ENCODE peak calls at places on chromosomes 4 and X, in seven cellular contexts. One of them, this sample, is unnamed. For H3K9me3, the result is how much of the 10 kb centered on the place peaks cover.

GRCh38 chr4:97073194-97073593 is 1070.1 kb downstream of the STPG2 start:
- DNase-seq in pancreas: no peak
- DNase-seq in tibial artery: no peak
- DNase-seq in MM.1S: no peak
- DNase-seq in A673: no peak
- DNase-seq in ascending aorta: no peak
- DNase-seq in IMR-90: no peak
- DNase-seq in this sample: no peak

GRCh38 chr4:61528595-61528994 is 328.5 kb downstream of the ADGRL3 start:
- DNase-seq in pancreas: no peak
- DNase-seq in tibial artery: no peak
- DNase-seq in MM.1S: no peak
- DNase-seq in A673: no peak
- DNase-seq in ascending aorta: no peak
- DNase-seq in IMR-90: no peak
- DNase-seq in this sample: no peak

GRCh38 chr4:148443550-148444295 is 1.5 kb upstream of the NR3C2 start:
- DNase-seq in pancreas: peak
- DNase-seq in tibial artery: peak
- DNase-seq in MM.1S: peak
- DNase-seq in A673: peak
- DNase-seq in ascending aorta: peak
- DNase-seq in IMR-90: no peak
- DNase-seq in this sample: peak

GRCh38 chr4:104677122-104677521 is 182.4 kb upstream of the CXXC4 start:
- DNase-seq in pancreas: no peak
- DNase-seq in tibial artery: no peak
- DNase-seq in MM.1S: no peak
- DNase-seq in A673: peak
- DNase-seq in ascending aorta: no peak
- DNase-seq in IMR-90: no peak
- DNase-seq in this sample: no peak

GRCh38 chrX:10190367-10190766 is 33.6 kb downstream of the CLCN4 start:
- DNase-seq in pancreas: no peak
- DNase-seq in tibial artery: peak
- DNase-seq in MM.1S: peak
- DNase-seq in A673: peak
- DNase-seq in ascending aorta: peak
- DNase-seq in IMR-90: peak
- DNase-seq in this sample: no peak

GRCh38 chrX:151488677-151489076 is 74.8 kb upstream of the PASD1 start:
- DNase-seq in pancreas: no peak
- DNase-seq in tibial artery: no peak
- DNase-seq in MM.1S: no peak
- DNase-seq in A673: peak
- DNase-seq in ascending aorta: no peak
- DNase-seq in IMR-90: no peak
- DNase-seq in this sample: no peak

GRCh38 chrX:47629419-47630210 is at the start of gene CFP:
- DNase-seq in pancreas: no peak
- DNase-seq in tibial artery: no peak
- DNase-seq in MM.1S: no peak
- DNase-seq in A673: no peak
- DNase-seq in ascending aorta: no peak
- DNase-seq in IMR-90: no peak
- DNase-seq in this sample: no peak

GRCh38 chrX:136209016-136209738 is 42.0 kb downstream of the MAP7D3 start:
- DNase-seq in pancreas: no peak
- DNase-seq in tibial artery: peak
- DNase-seq in MM.1S: peak
- DNase-seq in A673: peak
- DNase-seq in ascending aorta: peak
- DNase-seq in IMR-90: peak
- DNase-seq in this sample: peak

GRCh38 chr4:176708771-176709311 is 83.9 kb downstream of the VEGFC start:
- DNase-seq in pancreas: no peak
- DNase-seq in tibial artery: no peak
- DNase-seq in MM.1S: no peak
- DNase-seq in A673: peak
- DNase-seq in ascending aorta: no peak
- DNase-seq in IMR-90: no peak
- DNase-seq in this sample: no peak

GRCh38 chr4:61245321-61245720 is 45.2 kb downstream of the ADGRL3 start:
- DNase-seq in pancreas: no peak
- DNase-seq in tibial artery: no peak
- DNase-seq in MM.1S: no peak
- DNase-seq in A673: no peak
- DNase-seq in ascending aorta: no peak
- DNase-seq in IMR-90: no peak
- DNase-seq in this sample: no peak

GRCh38 chr4:158020734-158021346 is 152.0 kb downstream of the GASK1B start:
- DNase-seq in pancreas: no peak
- DNase-seq in tibial artery: no peak
- DNase-seq in MM.1S: no peak
- DNase-seq in A673: peak
- DNase-seq in ascending aorta: no peak
- DNase-seq in IMR-90: peak
- DNase-seq in this sample: no peak

GRCh38 chr4:11197942-11198341 is 230.8 kb downstream of the HS3ST1 start:
- DNase-seq in pancreas: no peak
- DNase-seq in tibial artery: no peak
- DNase-seq in MM.1S: no peak
- DNase-seq in A673: no peak
- DNase-seq in ascending aorta: no peak
- DNase-seq in IMR-90: no peak
- DNase-seq in this sample: no peak

GRCh38 chr4:18945464-18945863 is 923.9 kb upstream of the LCORL start:
- DNase-seq in pancreas: no peak
- DNase-seq in tibial artery: no peak
- DNase-seq in MM.1S: no peak
- DNase-seq in A673: no peak
- DNase-seq in ascending aorta: no peak
- DNase-seq in IMR-90: no peak
- DNase-seq in this sample: no peak

GRCh38 chrX:152912121-152912520 is 14.3 kb downstream of the ZNF185 start:
- DNase-seq in pancreas: no peak
- DNase-seq in tibial artery: no peak
- DNase-seq in MM.1S: no peak
- DNase-seq in A673: peak
- DNase-seq in ascending aorta: no peak
- DNase-seq in IMR-90: no peak
- DNase-seq in this sample: no peak

GRCh38 chrX:154013614-154014360 is 5.9 kb downstream of the IRAK1 start:
- DNase-seq in pancreas: no peak
- DNase-seq in tibial artery: no peak
- DNase-seq in MM.1S: no peak
- DNase-seq in A673: peak
- DNase-seq in ascending aorta: no peak
- DNase-seq in IMR-90: peak
- DNase-seq in this sample: peak

GRCh38 chrX:107716816-107717700 is 58.5 kb downstream of the TSC22D3 start:
- DNase-seq in pancreas: peak
- DNase-seq in tibial artery: peak
- DNase-seq in MM.1S: peak
- DNase-seq in A673: peak
- DNase-seq in ascending aorta: peak
- DNase-seq in IMR-90: peak
- DNase-seq in this sample: peak

GRCh38 chrX:13647709-13648212 is 5.2 kb upstream of the TCEANC start:
- DNase-seq in pancreas: peak
- DNase-seq in tibial artery: peak
- DNase-seq in MM.1S: no peak
- DNase-seq in A673: peak
- DNase-seq in ascending aorta: peak
- DNase-seq in IMR-90: peak
- DNase-seq in this sample: peak

GRCh38 chr4:150972592-150972991 is 42.5 kb downstream of the LRBA start:
- DNase-seq in pancreas: no peak
- DNase-seq in tibial artery: no peak
- DNase-seq in MM.1S: no peak
- DNase-seq in A673: peak
- DNase-seq in ascending aorta: no peak
- DNase-seq in IMR-90: peak
- DNase-seq in this sample: no peak

GRCh38 chrX:71269801-71270395 is 13.5 kb upstream of the NONO start:
- DNase-seq in pancreas: no peak
- DNase-seq in tibial artery: no peak
- DNase-seq in MM.1S: no peak
- DNase-seq in A673: no peak
- DNase-seq in ascending aorta: peak
- DNase-seq in IMR-90: no peak
- DNase-seq in this sample: no peak

GRCh38 chrX:17374619-17375360 is at the start of gene NHS:
- DNase-seq in pancreas: no peak
- DNase-seq in tibial artery: peak
- DNase-seq in MM.1S: no peak
- DNase-seq in A673: peak
- DNase-seq in ascending aorta: peak
- DNase-seq in IMR-90: peak
- DNase-seq in this sample: no peak

GRCh38 chr4:151117371-151117962 is 18.0 kb downstream of the RPS3A start:
- DNase-seq in pancreas: peak
- DNase-seq in tibial artery: peak
- DNase-seq in MM.1S: peak
- DNase-seq in A673: peak
- DNase-seq in ascending aorta: peak
- DNase-seq in IMR-90: peak
- DNase-seq in this sample: peak

GRCh38 chr4:170497105-170497504 is 407.3 kb upstream of the AADAT start:
- DNase-seq in pancreas: no peak
- DNase-seq in tibial artery: no peak
- DNase-seq in MM.1S: peak
- DNase-seq in A673: no peak
- DNase-seq in ascending aorta: no peak
- DNase-seq in IMR-90: no peak
- DNase-seq in this sample: no peak

GRCh38 chr4:2402053-2402452 is 16.4 kb downstream of the ZFYVE28 start:
- DNase-seq in pancreas: peak
- DNase-seq in tibial artery: peak
- DNase-seq in MM.1S: no peak
- DNase-seq in A673: peak
- DNase-seq in ascending aorta: no peak
- DNase-seq in IMR-90: no peak
- DNase-seq in this sample: peak

GRCh38 chrX:4656419-4656818 is 943.0 kb upstream of the PRKX start:
- DNase-seq in pancreas: peak
- DNase-seq in tibial artery: no peak
- DNase-seq in MM.1S: no peak
- DNase-seq in A673: no peak
- DNase-seq in ascending aorta: no peak
- DNase-seq in IMR-90: no peak
- DNase-seq in this sample: no peak

GRCh38 chrX:68839771-68840170 is 10.9 kb downstream of the EFNB1 start:
- DNase-seq in pancreas: no peak
- DNase-seq in tibial artery: no peak
- DNase-seq in MM.1S: no peak
- DNase-seq in A673: no peak
- DNase-seq in ascending aorta: peak
- DNase-seq in IMR-90: no peak
- DNase-seq in this sample: no peak

GRCh38 chrX:45778621-45779020 is 577.9 kb upstream of the DIPK2B start:
- DNase-seq in pancreas: no peak
- DNase-seq in tibial artery: no peak
- DNase-seq in MM.1S: no peak
- DNase-seq in A673: no peak
- DNase-seq in ascending aorta: no peak
- DNase-seq in IMR-90: no peak
- DNase-seq in this sample: no peak

GRCh38 chr4:6891436-6892170 is 18.0 kb upstream of the TBC1D14 start:
- DNase-seq in pancreas: no peak
- DNase-seq in tibial artery: no peak
- DNase-seq in MM.1S: no peak
- DNase-seq in A673: no peak
- DNase-seq in ascending aorta: peak
- DNase-seq in IMR-90: peak
- DNase-seq in this sample: no peak
- H3K27ac ChIP-seq in pancreas: no peak
- H3K27ac ChIP-seq in tibial artery: no peak
- H3K27ac ChIP-seq in MM.1S: no peak
- H3K27ac ChIP-seq in A673: no peak
- H3K27ac ChIP-seq in ascending aorta: no peak
- H3K27ac ChIP-seq in IMR-90: peak
- H3K27ac ChIP-seq in this sample: no peak

GRCh38 chr4:156113138-156113537 is 159.5 kb upstream of the CTSO start:
- DNase-seq in pancreas: no peak
- DNase-seq in tibial artery: no peak
- DNase-seq in MM.1S: peak
- DNase-seq in A673: peak
- DNase-seq in ascending aorta: no peak
- DNase-seq in IMR-90: no peak
- DNase-seq in this sample: no peak
- TF ChIP-seq CTCF in pancreas: no peak
- TF ChIP-seq CTCF in tibial artery: no peak
- TF ChIP-seq CTCF in MM.1S: peak
- TF ChIP-seq CTCF in A673: peak
- TF ChIP-seq CTCF in ascending aorta: no peak
- TF ChIP-seq CTCF in IMR-90: no peak
- TF ChIP-seq CTCF in this sample: no peak

GRCh38 chr4:149534779-149535178 is 280.9 kb downstream of the IQCM start:
- DNase-seq in pancreas: no peak
- DNase-seq in tibial artery: no peak
- DNase-seq in MM.1S: no peak
- DNase-seq in A673: peak
- DNase-seq in ascending aorta: no peak
- DNase-seq in IMR-90: no peak
- DNase-seq in this sample: no peak

GRCh38 chr4:149531861-149532260 is 283.8 kb downstream of the IQCM start:
- DNase-seq in pancreas: no peak
- DNase-seq in tibial artery: no peak
- DNase-seq in MM.1S: no peak
- DNase-seq in A673: peak
- DNase-seq in ascending aorta: no peak
- DNase-seq in IMR-90: peak
- DNase-seq in this sample: no peak
- H3K9me3 ChIP-seq in pancreas: under half
- H3K9me3 ChIP-seq in tibial artery: under half
- H3K9me3 ChIP-seq in MM.1S: under half
- H3K9me3 ChIP-seq in A673: under half
- H3K9me3 ChIP-seq in ascending aorta: under half
- H3K9me3 ChIP-seq in IMR-90: under half
- H3K9me3 ChIP-seq in this sample: under half

GRCh38 chrX:21524008-21524407 is 134.1 kb downstream of the KLHL34 start:
- DNase-seq in pancreas: no peak
- DNase-seq in tibial artery: no peak
- DNase-seq in MM.1S: no peak
- DNase-seq in A673: no peak
- DNase-seq in ascending aorta: no peak
- DNase-seq in IMR-90: peak
- DNase-seq in this sample: no peak

GRCh38 chrX:21529771-21530170 is 128.4 kb downstream of the KLHL34 start:
- DNase-seq in pancreas: no peak
- DNase-seq in tibial artery: no peak
- DNase-seq in MM.1S: no peak
- DNase-seq in A673: peak
- DNase-seq in ascending aorta: no peak
- DNase-seq in IMR-90: peak
- DNase-seq in this sample: no peak

DNA sequence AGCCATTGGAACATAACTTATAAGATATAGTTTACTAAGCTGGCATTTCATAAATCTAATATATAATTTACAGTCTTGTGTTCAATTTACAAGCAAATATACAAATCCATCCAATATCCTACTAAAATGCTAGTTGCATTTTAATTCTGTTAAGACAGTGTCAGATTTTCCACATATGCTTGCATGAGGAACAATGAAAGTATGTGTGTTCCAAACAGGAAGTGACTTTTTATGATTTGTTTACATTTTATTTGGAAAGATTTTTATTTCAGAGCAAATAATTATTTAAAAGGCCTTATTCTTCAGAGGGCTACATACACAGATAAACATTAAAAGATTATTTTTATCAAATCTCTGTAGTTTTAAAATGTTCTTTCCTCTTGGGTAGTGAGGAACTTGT is 130.1 kb downstream of the KLHL34 start:
- DNase-seq in pancreas: no peak
- DNase-seq in tibial artery: no peak
- DNase-seq in MM.1S: no peak
- DNase-seq in A673: no peak
- DNase-seq in ascending aorta: no peak
- DNase-seq in IMR-90: peak
- DNase-seq in this sample: no peak
- H3K27ac ChIP-seq in pancreas: no peak
- H3K27ac ChIP-seq in tibial artery: no peak
- H3K27ac ChIP-seq in MM.1S: no peak
- H3K27ac ChIP-seq in A673: no peak
- H3K27ac ChIP-seq in ascending aorta: no peak
- H3K27ac ChIP-seq in IMR-90: no peak
- H3K27ac ChIP-seq in this sample: no peak